ENCODE peak calls at places on chromosomes 12 and 14, in four cellular contexts. One of them, this sample, is unnamed.

GRCh38 chr12:10154145-10154496 is 17.8 kb downstream of the OLR1 start:
- DNase-seq in stimulated activated CD8-positive, alpha-beta memory T cell treated with anti-CD3 and anti-CD28 coated beads, Interleukin-4, amount 100 ng/mL, for 4 hours: no peak
- DNase-seq in hippocampal formation: no peak
- DNase-seq in HFF-Myc: no peak
- DNase-seq in this sample: no peak

GRCh38 chr14:59565112-59565511 is 11.5 kb downstream of the CCDC175 start:
- DNase-seq in stimulated activated CD8-positive, alpha-beta memory T cell treated with anti-CD3 and anti-CD28 coated beads, Interleukin-4, amount 100 ng/mL, for 4 hours: no peak
- DNase-seq in hippocampal formation: no peak
- DNase-seq in HFF-Myc: no peak
- DNase-seq in this sample: no peak

GRCh38 chr14:38721822-38722431 is 381.1 kb downstream of the SEC23A start:
- DNase-seq in stimulated activated CD8-positive, alpha-beta memory T cell treated with anti-CD3 and anti-CD28 coated beads, Interleukin-4, amount 100 ng/mL, for 4 hours: no peak
- DNase-seq in hippocampal formation: peak
- DNase-seq in HFF-Myc: peak
- DNase-seq in this sample: peak

GRCh38 chr14:98470663-98471062 is 801.3 kb downstream of the BCL11B start:
- DNase-seq in stimulated activated CD8-positive, alpha-beta memory T cell treated with anti-CD3 and anti-CD28 coated beads, Interleukin-4, amount 100 ng/mL, for 4 hours: no peak
- DNase-seq in hippocampal formation: no peak
- DNase-seq in HFF-Myc: no peak
- DNase-seq in this sample: no peak

GRCh38 chr14:23053426-23053825 is 3.9 kb downstream of the CDH24 start:
- DNase-seq in stimulated activated CD8-positive, alpha-beta memory T cell treated with anti-CD3 and anti-CD28 coated beads, Interleukin-4, amount 100 ng/mL, for 4 hours: no peak
- DNase-seq in hippocampal formation: no peak
- DNase-seq in HFF-Myc: no peak
- DNase-seq in this sample: no peak

GRCh38 chr14:69079188-69079742 is 73.7 kb downstream of the DCAF5 start:
- DNase-seq in stimulated activated CD8-positive, alpha-beta memory T cell treated with anti-CD3 and anti-CD28 coated beads, Interleukin-4, amount 100 ng/mL, for 4 hours: no peak
- DNase-seq in hippocampal formation: no peak
- DNase-seq in HFF-Myc: no peak
- DNase-seq in this sample: peak

GRCh38 chr12:123160801-123161487 is 10.1 kb upstream of the PITPNM2 start:
- DNase-seq in stimulated activated CD8-positive, alpha-beta memory T cell treated with anti-CD3 and anti-CD28 coated beads, Interleukin-4, amount 100 ng/mL, for 4 hours: no peak
- DNase-seq in hippocampal formation: no peak
- DNase-seq in HFF-Myc: no peak
- DNase-seq in this sample: no peak

GRCh38 chr12:109943811-109944210 is 43.7 kb downstream of the TCHP start:
- DNase-seq in stimulated activated CD8-positive, alpha-beta memory T cell treated with anti-CD3 and anti-CD28 coated beads, Interleukin-4, amount 100 ng/mL, for 4 hours: no peak
- DNase-seq in hippocampal formation: no peak
- DNase-seq in HFF-Myc: no peak
- DNase-seq in this sample: no peak

GRCh38 chr12:64097346-64098105 is 124.6 kb downstream of the KICS2 start:
- DNase-seq in stimulated activated CD8-positive, alpha-beta memory T cell treated with anti-CD3 and anti-CD28 coated beads, Interleukin-4, amount 100 ng/mL, for 4 hours: no peak
- DNase-seq in hippocampal formation: no peak
- DNase-seq in HFF-Myc: no peak
- DNase-seq in this sample: no peak

GRCh38 chr14:32472512-32473472 is 143.7 kb downstream of the AKAP6 start:
- DNase-seq in stimulated activated CD8-positive, alpha-beta memory T cell treated with anti-CD3 and anti-CD28 coated beads, Interleukin-4, amount 100 ng/mL, for 4 hours: no peak
- DNase-seq in hippocampal formation: peak
- DNase-seq in HFF-Myc: peak
- DNase-seq in this sample: peak

GRCh38 chr14:70014696-70015095 is 135.5 kb downstream of the SMOC1 start:
- DNase-seq in stimulated activated CD8-positive, alpha-beta memory T cell treated with anti-CD3 and anti-CD28 coated beads, Interleukin-4, amount 100 ng/mL, for 4 hours: no peak
- DNase-seq in hippocampal formation: no peak
- DNase-seq in HFF-Myc: no peak
- DNase-seq in this sample: no peak

GRCh38 chr12:90677055-90677454 is 277.9 kb downstream of the CCER1 start:
- DNase-seq in stimulated activated CD8-positive, alpha-beta memory T cell treated with anti-CD3 and anti-CD28 coated beads, Interleukin-4, amount 100 ng/mL, for 4 hours: no peak
- DNase-seq in hippocampal formation: no peak
- DNase-seq in HFF-Myc: no peak
- DNase-seq in this sample: no peak

GRCh38 chr14:72049462-72049861 is 117.2 kb downstream of the RGS6 start:
- DNase-seq in stimulated activated CD8-positive, alpha-beta memory T cell treated with anti-CD3 and anti-CD28 coated beads, Interleukin-4, amount 100 ng/mL, for 4 hours: no peak
- DNase-seq in hippocampal formation: no peak
- DNase-seq in HFF-Myc: no peak
- DNase-seq in this sample: no peak

GRCh38 chr14:100822921-100823320 is 3.0 kb upstream of the MEG3 start:
- DNase-seq in stimulated activated CD8-positive, alpha-beta memory T cell treated with anti-CD3 and anti-CD28 coated beads, Interleukin-4, amount 100 ng/mL, for 4 hours: no peak
- DNase-seq in hippocampal formation: no peak
- DNase-seq in HFF-Myc: peak
- DNase-seq in this sample: no peak

GRCh38 chr14:49946320-49947141 is 53.6 kb downstream of the ARF6 start:
- DNase-seq in stimulated activated CD8-positive, alpha-beta memory T cell treated with anti-CD3 and anti-CD28 coated beads, Interleukin-4, amount 100 ng/mL, for 4 hours: no peak
- DNase-seq in hippocampal formation: peak
- DNase-seq in HFF-Myc: peak
- DNase-seq in this sample: no peak

GRCh38 chr12:17661250-17661649 is 428.7 kb downstream of the RERGL start:
- DNase-seq in stimulated activated CD8-positive, alpha-beta memory T cell treated with anti-CD3 and anti-CD28 coated beads, Interleukin-4, amount 100 ng/mL, for 4 hours: no peak
- DNase-seq in hippocampal formation: no peak
- DNase-seq in HFF-Myc: no peak
- DNase-seq in this sample: no peak

GRCh38 chr12:6849427-6849826 is 1.7 kb downstream of the CDCA3 start:
- DNase-seq in stimulated activated CD8-positive, alpha-beta memory T cell treated with anti-CD3 and anti-CD28 coated beads, Interleukin-4, amount 100 ng/mL, for 4 hours: no peak
- DNase-seq in hippocampal formation: no peak
- DNase-seq in HFF-Myc: no peak
- DNase-seq in this sample: no peak

GRCh38 chr14:56808314-56809201 is 1.7 kb downstream of the OTX2 start:
- DNase-seq in stimulated activated CD8-positive, alpha-beta memory T cell treated with anti-CD3 and anti-CD28 coated beads, Interleukin-4, amount 100 ng/mL, for 4 hours: no peak
- DNase-seq in hippocampal formation: no peak
- DNase-seq in HFF-Myc: no peak
- DNase-seq in this sample: no peak

GRCh38 chr12:114815157-114815556 is 131.2 kb upstream of the TBX3 start:
- DNase-seq in stimulated activated CD8-positive, alpha-beta memory T cell treated with anti-CD3 and anti-CD28 coated beads, Interleukin-4, amount 100 ng/mL, for 4 hours: no peak
- DNase-seq in hippocampal formation: no peak
- DNase-seq in HFF-Myc: no peak
- DNase-seq in this sample: no peak

GRCh38 chr12:6135071-6135470 is 10.6 kb upstream of the VWF start:
- DNase-seq in stimulated activated CD8-positive, alpha-beta memory T cell treated with anti-CD3 and anti-CD28 coated beads, Interleukin-4, amount 100 ng/mL, for 4 hours: no peak
- DNase-seq in hippocampal formation: no peak
- DNase-seq in HFF-Myc: no peak
- DNase-seq in this sample: no peak

GRCh38 chr12:71315328-71315960 is 124.2 kb upstream of the LGR5 start:
- DNase-seq in stimulated activated CD8-positive, alpha-beta memory T cell treated with anti-CD3 and anti-CD28 coated beads, Interleukin-4, amount 100 ng/mL, for 4 hours: no peak
- DNase-seq in hippocampal formation: no peak
- DNase-seq in HFF-Myc: no peak
- DNase-seq in this sample: no peak

GRCh38 chr14:85597701-85598100 is 67.8 kb downstream of the FLRT2 start:
- DNase-seq in stimulated activated CD8-positive, alpha-beta memory T cell treated with anti-CD3 and anti-CD28 coated beads, Interleukin-4, amount 100 ng/mL, for 4 hours: no peak
- DNase-seq in hippocampal formation: no peak
- DNase-seq in HFF-Myc: no peak
- DNase-seq in this sample: no peak

GRCh38 chr12:92992041-92992440 is 62.9 kb upstream of the EEA1 start:
- DNase-seq in stimulated activated CD8-positive, alpha-beta memory T cell treated with anti-CD3 and anti-CD28 coated beads, Interleukin-4, amount 100 ng/mL, for 4 hours: no peak
- DNase-seq in hippocampal formation: no peak
- DNase-seq in HFF-Myc: no peak
- DNase-seq in this sample: no peak

GRCh38 chr12:52367876-52368275 is 595 bp upstream of the KRT85 start:
- DNase-seq in stimulated activated CD8-positive, alpha-beta memory T cell treated with anti-CD3 and anti-CD28 coated beads, Interleukin-4, amount 100 ng/mL, for 4 hours: no peak
- DNase-seq in hippocampal formation: no peak
- DNase-seq in HFF-Myc: no peak
- DNase-seq in this sample: no peak

GRCh38 chr14:51680031-51680430 is 28.3 kb downstream of the FRMD6 start:
- DNase-seq in stimulated activated CD8-positive, alpha-beta memory T cell treated with anti-CD3 and anti-CD28 coated beads, Interleukin-4, amount 100 ng/mL, for 4 hours: no peak
- DNase-seq in hippocampal formation: no peak
- DNase-seq in HFF-Myc: no peak
- DNase-seq in this sample: no peak

GRCh38 chr12:58487280-58488141 is 432.8 kb downstream of the LRIG3 start:
- DNase-seq in stimulated activated CD8-positive, alpha-beta memory T cell treated with anti-CD3 and anti-CD28 coated beads, Interleukin-4, amount 100 ng/mL, for 4 hours: no peak
- DNase-seq in hippocampal formation: no peak
- DNase-seq in HFF-Myc: no peak
- DNase-seq in this sample: no peak

GRCh38 chr12:131000000-131000486 is 46.3 kb downstream of the ADGRD1 start:
- DNase-seq in stimulated activated CD8-positive, alpha-beta memory T cell treated with anti-CD3 and anti-CD28 coated beads, Interleukin-4, amount 100 ng/mL, for 4 hours: no peak
- DNase-seq in hippocampal formation: no peak
- DNase-seq in HFF-Myc: no peak
- DNase-seq in this sample: no peak